ENCODE peak calls at places on chromosome 1, in ten cellular contexts. R, B, E, F, H, A, X, Z, U and T are unnamed samples.

GRCh38 chr1:75600781-75601180 is 10.1 kb downstream of the SLC44A5 start:
- DNase-seq in B (no peak), H (no peak), R (no peak), U (no peak), X (no peak), E (no peak), Z (no peak), F (no peak), A (no peak), T (no peak)

GRCh38 chr1:240234477-240235225 is 143.0 kb downstream of the FMN2 start:
- DNase-seq in U (peak; percentile 42), H (no peak), X (no peak), R (no peak), E (no peak), F (no peak), Z (no peak), B (no peak), A (no peak), T (no peak)

GRCh38 chr1:234490789-234491479 is 12.0 kb upstream of the TARBP1 start:
- DNase-seq in B (no peak), A (no peak), F (no peak), E (no peak), Z (no peak), H (no peak), U (no peak), R (no peak), X (no peak), T (no peak)

GRCh38 chr1:93033785-93034184 is 45.3 kb upstream of the MTF2 start:
- DNase-seq in R (no peak), E (no peak), A (no peak), H (no peak), X (no peak), B (no peak), F (no peak), Z (no peak), U (no peak), T (no peak)

GRCh38 chr1:158068918-158069317 is 75.5 kb downstream of the KIRREL1 start:
- DNase-seq in H (no peak), A (no peak), X (no peak), F (no peak), B (no peak), Z (no peak), U (no peak), E (no peak), R (no peak), T (no peak)

GRCh38 chr1:64861611-64862010 is 104.7 kb downstream of the JAK1 start:
- DNase-seq in U (peak; percentile 20), Z (no peak), H (no peak), E (no peak), A (peak; percentile 52), F (no peak), R (no peak), B (no peak), X (no peak), T (peak; percentile 48)

GRCh38 chr1:101253976-101254660 is 17.3 kb downstream of the S1PR1 start:
- DNase-seq in F (no peak), A (no peak), Z (no peak), E (no peak), U (peak; percentile 13), R (no peak), X (no peak), H (no peak), B (no peak), T (no peak)

GRCh38 chr1:12622506-12622905 is 4.5 kb upstream of the DHRS3 start:
- DNase-seq in F (no peak), A (peak; percentile 49), H (no peak), E (no peak), R (no peak), U (no peak), B (no peak), X (no peak), Z (no peak), T (no peak)

GRCh38 chr1:236156512-236157208 is 14.3 kb downstream of the GPR137B start:
- DNase-seq in X (no peak), H (peak; percentile 81), E (peak; percentile 37), A (no peak), Z (no peak), U (no peak), B (no peak), F (no peak), R (no peak), T (no peak)

GRCh38 chr1:169288011-169288414 is 79.6 kb downstream of the NME7 start:
- DNase-seq in Z (no peak), B (no peak), U (peak; percentile 18), X (no peak), E (no peak), H (no peak), A (no peak), F (no peak), R (no peak), T (no peak)
- TF ChIP-seq CTCF in Z (no peak), B (no peak), U (no peak), X (no peak), E (no peak), H (no peak), A (no peak), F (no peak), R (no peak), T (no peak)

DNA sequence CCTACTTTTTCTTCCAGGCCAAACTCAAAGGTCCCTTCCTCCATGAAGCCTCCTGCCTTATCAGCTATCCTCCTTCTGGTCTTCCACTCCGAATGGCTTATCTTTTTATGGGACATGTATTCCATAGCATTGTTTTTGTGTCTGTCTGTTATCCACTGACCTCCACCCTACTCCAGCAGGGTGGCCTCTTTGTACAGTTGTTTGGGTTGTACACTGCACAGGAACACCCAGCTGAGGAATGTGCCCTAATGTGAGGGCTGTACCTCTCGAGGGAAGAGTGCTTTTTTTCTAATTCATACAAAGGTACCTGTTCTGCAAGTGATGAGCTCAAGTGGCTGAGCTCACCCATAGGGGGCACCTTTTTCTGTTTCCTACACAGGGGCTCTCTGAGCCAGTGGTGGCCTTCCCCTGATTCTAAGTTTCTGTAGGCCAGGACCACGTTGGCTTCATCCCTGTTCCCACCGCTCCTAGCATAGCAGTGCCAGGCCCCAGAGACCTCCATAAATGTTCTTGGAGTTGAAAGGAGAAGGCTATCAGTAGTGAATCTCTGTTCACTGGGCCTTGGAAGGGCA is 108.2 kb downstream of the FOXD2 start:
- DNase-seq in A (no peak), Z (no peak), E (no peak), U (no peak), X (no peak), H (no peak), F (no peak), B (no peak), R (no peak), T (no peak)
- TF ChIP-seq CTCF in A (no peak), Z (no peak), E (no peak), U (no peak), X (no peak), H (no peak), F (peak; percentile 36), B (peak; percentile 13), R (peak; percentile 27), T (no peak)

DNA sequence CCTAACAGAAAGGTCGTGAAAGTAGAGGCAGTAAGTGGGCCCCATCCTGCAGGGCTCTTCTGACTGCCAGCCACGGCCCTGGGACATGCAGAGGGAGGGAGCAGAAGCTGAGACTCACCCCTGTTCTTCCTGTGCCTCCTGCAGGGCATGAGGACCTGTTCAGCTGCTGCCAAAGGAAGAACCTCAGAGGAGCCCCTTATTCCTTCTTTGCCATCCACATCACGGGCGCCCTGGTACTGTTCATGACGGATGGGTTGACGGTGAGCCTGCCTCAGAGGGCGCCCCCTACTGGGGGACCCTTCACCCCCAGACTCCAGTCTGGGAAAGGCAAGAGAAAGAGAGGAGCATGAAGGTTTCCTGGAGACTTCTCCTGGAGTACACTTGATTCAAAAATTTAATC is 47.1 kb downstream of the ELK4 start:
- DNase-seq in X (peak; percentile 40), F (no peak), B (no peak), Z (no peak), A (no peak), H (peak; percentile 81), E (no peak), R (no peak), U (no peak), T (no peak)
- TF ChIP-seq CTCF in X (peak; percentile 3), F (peak; percentile 48), B (peak; percentile 62), Z (peak; percentile 42), A (no peak), H (no peak), E (no peak), R (peak; percentile 46), U (peak; percentile 65), T (no peak)

GRCh38 chr1:46199233-46199749 is 1.1 kb upstream of the POMGNT1 start:
- DNase-seq in F (no peak), B (no peak), E (no peak), X (no peak), H (no peak), U (no peak), Z (no peak), R (no peak), A (no peak), T (no peak)

GRCh38 chr1:46197551-46198025 is 646 bp downstream of the POMGNT1 start:
- DNase-seq in X (no peak), Z (no peak), F (no peak), R (no peak), E (no peak), B (no peak), H (no peak), U (no peak), A (no peak), T (no peak)

GRCh38 chr1:46196609-46197008 is 1.6 kb downstream of the POMGNT1 start:
- DNase-seq in H (no peak), A (no peak), U (no peak), X (no peak), R (no peak), F (no peak), E (no peak), Z (no peak), B (no peak), T (no peak)

GRCh38 chr1:46194641-46195179 is 3.5 kb downstream of the POMGNT1 start:
- DNase-seq in A (no peak), R (no peak), E (no peak), F (no peak), U (no peak), H (no peak), Z (no peak), X (no peak), B (no peak), T (no peak)

GRCh38 chr1:46198026-46198826 is at the start of gene POMGNT1:
- DNase-seq in F (peak; percentile 55), B (peak; percentile 80), E (peak; percentile 72), X (peak; percentile 88), Z (peak; percentile 73), R (peak; percentile 60), U (peak; percentile 73), A (peak; percentile 72), H (no peak), T (peak; percentile 74)
- TF ChIP-seq CTCF in F (no peak), B (no peak), E (no peak), X (peak; percentile 7), Z (no peak), R (no peak), U (peak; percentile 24), A (peak; percentile 17), H (no peak), T (no peak)

GRCh38 chr1:156600733-156601121 is 552 bp downstream of the GPATCH4 start:
- DNase-seq in Z (no peak), H (no peak), B (no peak), F (no peak), E (no peak), A (no peak), X (no peak), R (no peak), U (peak; percentile 34), T (no peak)
- TF ChIP-seq CTCF in Z (no peak), H (no peak), B (no peak), F (no peak), E (no peak), A (no peak), X (no peak), R (no peak), U (no peak), T (no peak)

GRCh38 chr1:155135416-155136197 is at the start of gene SLC50A1:
- DNase-seq in F (peak; percentile 95), X (peak; percentile 98), B (peak; percentile 99), A (peak; percentile 97), E (peak; percentile 92), Z (peak; percentile 96), R (peak; percentile 97), H (peak; percentile 99), U (peak; percentile 94), T (peak; percentile 93)
- TF ChIP-seq CTCF in F (peak; percentile 43), X (peak; percentile 33), B (peak; percentile 68), A (peak; percentile 73), E (no peak), Z (no peak), R (no peak), H (no peak), U (no peak), T (no peak)